ENCODE peak calls at places on chromosomes 12 and 14, in ten cellular contexts. D, G, L, O, J, X, U, E, F and M are unnamed samples.
A peak's percentile ranks its signal among the peaks of the same experiment; 100 is the strongest.

GRCh38 chr14:75334191-75335051 is 55.8 kb downstream of the FOS start:
- DNase-seq in D (no peak), G (no peak), L (peak; percentile 28), O (no peak), J (no peak), X (no peak), U (peak; percentile 83), E (no peak), F (no peak), M (peak; percentile 44)

GRCh38 chr14:103008768-103009342 is 48.5 kb downstream of the CDC42BPB start:
- DNase-seq in D (peak; percentile 82), G (no peak), L (no peak), O (peak; percentile 42), J (no peak), X (no peak), U (peak; percentile 36), E (no peak), F (no peak), M (peak; percentile 57)

GRCh38 chr12:21666722-21667121 is 9.1 kb upstream of the LDHB start:
- DNase-seq in D (peak; percentile 25), G (no peak), L (no peak), O (no peak), J (no peak), X (no peak), U (no peak), E (no peak), F (no peak), M (no peak)

GRCh38 chr12:94832780-94833760 is 170.4 kb downstream of the NDUFA12 start:
- DNase-seq in D (peak; percentile 36), G (peak; percentile 78), L (no peak), O (peak; percentile 64), J (no peak), X (no peak), U (no peak), E (peak; percentile 49), F (peak; percentile 69), M (no peak)

GRCh38 chr12:78863482-78864427 is 819 bp upstream of the SYT1 start:
- DNase-seq in D (peak; percentile 78), G (peak; percentile 81), L (peak; percentile 48), O (peak; percentile 46), J (peak; percentile 49), X (peak; percentile 55), U (peak; percentile 75), E (peak; percentile 57), F (peak; percentile 70), M (peak; percentile 6)

GRCh38 chr12:46373303-46374182 is 970 bp upstream of the SLC38A2 start:
- DNase-seq in D (peak; percentile 62), G (peak; percentile 80), L (no peak), O (no peak), J (no peak), X (peak; percentile 67), U (peak; percentile 82), E (peak; percentile 72), F (peak; percentile 75), M (no peak)

GRCh38 chr12:116443706-116444589 is 115.2 kb upstream of the MAP1LC3B2 start:
- DNase-seq in D (no peak), G (no peak), L (no peak), O (no peak), J (no peak), X (no peak), U (no peak), E (no peak), F (no peak), M (no peak)

GRCh38 chr12:116069943-116070342 is 207.6 kb downstream of the MED13L start:
- DNase-seq in D (no peak), G (no peak), L (no peak), O (no peak), J (no peak), X (no peak), U (no peak), E (no peak), F (no peak), M (no peak)

GRCh38 chr12:132356686-132357622 is 27.6 kb upstream of the GALNT9 start:
- DNase-seq in D (peak; percentile 47), G (no peak), L (peak; percentile 82), O (peak; percentile 69), J (peak; percentile 90), X (peak; percentile 60), U (peak; percentile 87), E (peak; percentile 83), F (peak; percentile 52), M (peak; percentile 69)

GRCh38 chr12:128823916-128824839 is at the start of gene SLC15A4:
- DNase-seq in D (peak; percentile 90), G (peak; percentile 99), L (peak; percentile 97), O (peak; percentile 83), J (peak; percentile 98), X (peak; percentile 78), U (peak; percentile 98), E (peak; percentile 98), F (peak; percentile 91), M (peak; percentile 88)

GRCh38 chr12:128830505-128830893 is 6.7 kb upstream of the SLC15A4 start:
- DNase-seq in D (no peak), G (no peak), L (no peak), O (no peak), J (no peak), X (no peak), U (peak; percentile 12), E (no peak), F (no peak), M (no peak)

GRCh38 chr12:128829870-128830504 is 6.2 kb upstream of the SLC15A4 start:
- DNase-seq in D (no peak), G (no peak), L (no peak), O (no peak), J (no peak), X (no peak), U (peak; percentile 53), E (no peak), F (no peak), M (no peak)

GRCh38 chr12:128825845-128826244 is 2.1 kb upstream of the SLC15A4 start:
- DNase-seq in D (no peak), G (no peak), L (no peak), O (no peak), J (no peak), X (no peak), U (no peak), E (no peak), F (no peak), M (no peak)

DNA sequence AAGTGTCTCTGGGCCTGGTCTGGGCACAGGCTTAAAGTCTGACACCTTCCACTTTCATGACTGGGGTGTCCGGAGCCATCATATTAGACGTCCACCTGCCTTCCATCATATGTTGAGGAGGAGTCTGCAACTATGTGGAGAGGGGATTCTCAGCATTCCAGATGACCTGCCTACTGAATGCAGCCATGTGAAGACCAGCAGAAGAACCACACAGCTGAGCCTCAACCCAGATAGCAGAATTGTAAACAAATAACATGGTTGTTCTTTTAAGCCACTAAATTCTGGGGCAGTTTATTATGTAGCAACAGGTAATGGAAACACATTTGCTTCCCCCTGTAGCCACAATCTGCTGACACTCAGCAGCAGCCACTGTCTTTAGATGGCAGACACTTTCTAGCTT is 4.0 kb upstream of the SLC15A4 start:
- DNase-seq in D (no peak), G (no peak), L (no peak), O (no peak), J (no peak), X (no peak), U (no peak), E (no peak), F (no peak), M (no peak)
- TF ChIP-seq CTCF in D (no peak), G (no peak), L (no peak), O (no peak), J (no peak), X (no peak), U (no peak), E (no peak), F (no peak), M (no peak)

DNA sequence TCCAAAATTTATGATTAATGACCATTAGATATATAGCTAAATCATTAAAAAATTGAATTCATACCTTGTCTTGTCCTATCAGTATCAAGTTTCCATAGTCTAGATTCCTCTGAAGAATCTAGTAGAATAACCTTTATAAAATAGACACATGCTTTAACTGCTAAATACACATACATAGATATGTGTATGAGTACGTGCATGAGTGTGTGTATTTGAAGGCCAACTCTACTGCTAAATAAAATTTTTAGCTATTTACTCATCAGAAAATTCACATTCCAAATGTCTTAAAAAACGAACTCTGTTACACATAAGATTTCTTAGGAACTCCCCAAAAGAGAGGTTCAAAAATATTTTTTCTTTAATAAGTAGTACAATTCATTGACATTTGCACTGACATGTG is 233.0 kb downstream of the SSPN start:
- DNase-seq in D (peak; percentile 39), G (no peak), L (no peak), O (no peak), J (no peak), X (no peak), U (no peak), E (no peak), F (no peak), M (peak; percentile 15)
- TF ChIP-seq CTCF in D (no peak), G (no peak), L (no peak), O (no peak), J (no peak), X (no peak), U (no peak), E (no peak), F (no peak), M (no peak)

DNA sequence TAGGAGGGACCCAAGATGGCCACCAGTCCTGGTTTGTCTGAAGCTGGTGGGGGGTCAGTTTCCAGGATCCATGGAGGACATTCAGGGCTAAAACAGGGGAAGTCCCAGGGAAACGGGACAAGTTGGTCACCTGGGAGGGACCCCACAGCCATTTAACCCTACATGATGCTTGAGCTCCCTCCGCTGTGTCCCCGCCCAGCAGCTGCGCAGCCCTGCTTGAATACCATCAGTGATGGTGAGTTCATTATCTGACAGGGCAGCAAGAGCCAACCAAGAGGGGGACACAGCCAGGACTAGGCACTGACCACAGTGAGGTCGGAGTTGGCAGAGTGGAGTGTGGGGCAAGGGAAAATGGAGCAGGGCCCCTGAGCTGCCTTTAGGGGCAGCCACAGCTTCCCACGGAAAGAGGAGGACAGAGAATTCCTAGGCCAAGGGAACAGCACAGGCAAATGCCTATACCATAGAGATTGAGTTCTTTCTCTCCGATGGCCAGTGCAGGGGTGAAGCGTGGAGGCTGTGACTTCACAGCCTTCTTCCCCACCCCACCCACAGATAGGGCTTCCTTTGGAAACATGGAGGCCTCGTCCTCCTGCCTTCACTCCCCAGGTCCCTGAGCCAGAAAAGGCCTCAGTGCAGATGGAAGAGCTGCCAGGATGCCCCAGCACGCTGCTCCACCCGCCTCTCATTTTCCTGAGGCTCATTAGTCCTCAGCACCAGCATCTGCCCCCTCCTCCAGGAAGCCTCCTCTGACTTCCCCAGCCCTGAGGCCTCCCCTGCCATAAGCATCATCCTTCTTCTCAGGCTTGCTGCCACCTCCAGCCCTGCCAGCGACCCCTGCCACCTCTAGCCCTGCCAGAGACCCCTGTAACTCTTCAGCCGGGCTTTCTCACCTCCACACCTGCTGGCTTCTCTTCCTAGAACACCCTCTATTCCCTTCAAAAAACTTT is 51.4 kb downstream of the CYP46A1 start:
- DNase-seq in D (no peak), G (no peak), L (no peak), O (no peak), J (no peak), X (no peak), U (peak; percentile 55), E (no peak), F (peak; percentile 11), M (no peak)
- TF ChIP-seq CTCF in D (no peak), G (no peak), L (no peak), O (no peak), J (no peak), X (no peak), U (no peak), E (no peak), F (no peak), M (no peak)

DNA sequence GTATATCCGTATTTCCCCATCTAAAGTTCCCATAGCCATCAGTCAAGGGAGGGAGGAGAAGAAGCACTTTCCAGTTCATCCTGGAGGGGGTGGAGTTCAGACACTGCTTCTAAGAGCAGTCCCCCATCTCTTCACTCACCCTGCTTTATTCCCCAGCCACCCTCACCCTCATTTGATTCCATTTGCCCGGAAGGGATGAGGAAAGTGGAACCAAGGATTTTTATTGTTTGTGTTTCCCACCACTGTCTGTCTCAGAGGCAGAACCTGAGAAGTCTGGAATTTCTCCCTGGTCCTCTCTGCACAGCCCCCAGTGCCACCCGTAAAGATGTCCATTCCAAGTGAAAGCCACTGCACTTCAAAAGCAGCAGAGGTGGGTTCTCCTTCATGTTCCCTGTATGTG is 134.2 kb upstream of the HIF1A start:
- DNase-seq in D (peak; percentile 70), G (peak; percentile 11), L (no peak), O (peak; percentile 76), J (no peak), X (no peak), U (no peak), E (no peak), F (no peak), M (peak; percentile 83)
- TF ChIP-seq CTCF in D (no peak), G (no peak), L (no peak), O (peak; percentile 43), J (no peak), X (no peak), U (no peak), E (no peak), F (no peak), M (peak; percentile 48)